ENCODE peak calls at places on chromosomes 3 and 15, in four cellular contexts. One of them, this sample, is unnamed.

GRCh38 chr3:62604301-62604700 is 231.0 kb upstream of the FEZF2 start:
- DNase-seq in adrenal gland: no peak
- DNase-seq in CD8-positive, alpha-beta T cell: no peak
- DNase-seq in heart left ventricle: no peak
- DNase-seq in this sample: no peak

GRCh38 chr15:82968066-82968465 is 15.5 kb upstream of the HOMER2 start:
- DNase-seq in CD8-positive, alpha-beta T cell: no peak
- DNase-seq in adrenal gland: no peak
- DNase-seq in heart left ventricle: no peak
- DNase-seq in this sample: no peak

GRCh38 chr3:111820651-111821050 is 38.4 kb upstream of the PHLDB2 start:
- DNase-seq in heart left ventricle: no peak
- DNase-seq in CD8-positive, alpha-beta T cell: no peak
- DNase-seq in adrenal gland: no peak
- DNase-seq in this sample: no peak

GRCh38 chr3:124424396-124424795 is 305.9 kb upstream of the UMPS start:
- DNase-seq in adrenal gland: no peak
- DNase-seq in heart left ventricle: no peak
- DNase-seq in CD8-positive, alpha-beta T cell: no peak
- DNase-seq in this sample: no peak

GRCh38 chr3:111989061-111989678 is 9.6 kb upstream of the TAGLN3 start:
- DNase-seq in CD8-positive, alpha-beta T cell: no peak
- DNase-seq in adrenal gland: no peak
- DNase-seq in heart left ventricle: no peak
- DNase-seq in this sample: no peak

GRCh38 chr3:59782664-59783063 is 732.8 kb upstream of the CFAP20DC start:
- DNase-seq in heart left ventricle: no peak
- DNase-seq in adrenal gland: no peak
- DNase-seq in CD8-positive, alpha-beta T cell: no peak
- DNase-seq in this sample: no peak

GRCh38 chr15:50058231-50058630 is 60.8 kb downstream of the ATP8B4 start:
- DNase-seq in adrenal gland: no peak
- DNase-seq in heart left ventricle: no peak
- DNase-seq in CD8-positive, alpha-beta T cell: no peak
- DNase-seq in this sample: no peak

GRCh38 chr3:177466076-177466475 is 268.8 kb upstream of the TBL1XR1 start:
- DNase-seq in CD8-positive, alpha-beta T cell: no peak
- DNase-seq in adrenal gland: no peak
- DNase-seq in heart left ventricle: no peak
- DNase-seq in this sample: no peak

GRCh38 chr3:66561374-66561773 is 60.6 kb upstream of the LRIG1 start:
- DNase-seq in adrenal gland: no peak
- DNase-seq in CD8-positive, alpha-beta T cell: no peak
- DNase-seq in heart left ventricle: no peak
- DNase-seq in this sample: no peak

GRCh38 chr3:62586356-62586755 is 213.0 kb upstream of the FEZF2 start:
- DNase-seq in CD8-positive, alpha-beta T cell: no peak
- DNase-seq in adrenal gland: no peak
- DNase-seq in heart left ventricle: no peak
- DNase-seq in this sample: no peak

GRCh38 chr15:92989469-92989868 is 89.3 kb downstream of the CHD2 start:
- DNase-seq in CD8-positive, alpha-beta T cell: no peak
- DNase-seq in heart left ventricle: no peak
- DNase-seq in adrenal gland: no peak
- DNase-seq in this sample: no peak

GRCh38 chr15:73264881-73265280 is 103.9 kb downstream of the HCN4 start:
- DNase-seq in heart left ventricle: no peak
- DNase-seq in adrenal gland: no peak
- DNase-seq in CD8-positive, alpha-beta T cell: no peak
- DNase-seq in this sample: no peak

GRCh38 chr3:137692803-137693431 is 71.2 kb upstream of the SOX14 start:
- DNase-seq in heart left ventricle: no peak
- DNase-seq in CD8-positive, alpha-beta T cell: no peak
- DNase-seq in adrenal gland: no peak
- DNase-seq in this sample: no peak

GRCh38 chr15:25182098-25182478 is 227.3 kb downstream of the SNRPN start:
- DNase-seq in adrenal gland: no peak
- DNase-seq in CD8-positive, alpha-beta T cell: no peak
- DNase-seq in heart left ventricle: peak; percentile 2
- DNase-seq in this sample: peak; percentile 15

GRCh38 chr3:184540777-184541681 is 20.6 kb upstream of the EPHB3 start:
- DNase-seq in heart left ventricle: peak; percentile 37
- DNase-seq in CD8-positive, alpha-beta T cell: peak; percentile 63
- DNase-seq in adrenal gland: peak; percentile 59
- DNase-seq in this sample: peak; percentile 87

GRCh38 chr3:56796202-56796601 is 5.5 kb downstream of the ARHGEF3 start:
- DNase-seq in CD8-positive, alpha-beta T cell: no peak
- DNase-seq in heart left ventricle: no peak
- DNase-seq in adrenal gland: no peak
- DNase-seq in this sample: no peak

GRCh38 chr3:87333393-87333892 is 57.1 kb upstream of the POU1F1 start:
- DNase-seq in CD8-positive, alpha-beta T cell: no peak
- DNase-seq in adrenal gland: no peak
- DNase-seq in heart left ventricle: no peak
- DNase-seq in this sample: no peak

GRCh38 chr3:37590328-37591079 is 271.2 kb upstream of the CTDSPL start:
- DNase-seq in adrenal gland: no peak
- DNase-seq in heart left ventricle: peak; percentile 37
- DNase-seq in CD8-positive, alpha-beta T cell: no peak
- DNase-seq in this sample: peak; percentile 33

GRCh38 chr3:41598329-41598728 is 363.6 kb downstream of the ULK4 start:
- DNase-seq in adrenal gland: no peak
- DNase-seq in heart left ventricle: no peak
- DNase-seq in CD8-positive, alpha-beta T cell: no peak
- DNase-seq in this sample: no peak

GRCh38 chr3:59496250-59496649 is 446.4 kb upstream of the CFAP20DC start:
- DNase-seq in adrenal gland: no peak
- DNase-seq in heart left ventricle: no peak
- DNase-seq in CD8-positive, alpha-beta T cell: no peak
- DNase-seq in this sample: no peak

GRCh38 chr3:126349611-126350501 is 7.4 kb downstream of the KLF15 start:
- DNase-seq in heart left ventricle: peak; percentile 4
- DNase-seq in adrenal gland: peak; percentile 11
- DNase-seq in CD8-positive, alpha-beta T cell: no peak
- DNase-seq in this sample: peak; percentile 21

GRCh38 chr3:57982561-57983243 is 25.5 kb upstream of the FLNB start:
- DNase-seq in adrenal gland: no peak
- DNase-seq in CD8-positive, alpha-beta T cell: no peak
- DNase-seq in heart left ventricle: no peak
- DNase-seq in this sample: no peak

GRCh38 chr3:185759523-185759922 is 65.3 kb downstream of the IGF2BP2 start:
- DNase-seq in heart left ventricle: no peak
- DNase-seq in CD8-positive, alpha-beta T cell: no peak
- DNase-seq in adrenal gland: no peak
- DNase-seq in this sample: no peak

GRCh38 chr15:92451225-92451825 is 57.6 kb downstream of the ST8SIA2 start:
- DNase-seq in heart left ventricle: no peak
- DNase-seq in CD8-positive, alpha-beta T cell: no peak
- DNase-seq in adrenal gland: no peak
- DNase-seq in this sample: no peak

GRCh38 chr3:40961104-40961857 is 238.0 kb upstream of the CTNNB1 start:
- DNase-seq in heart left ventricle: no peak
- DNase-seq in adrenal gland: no peak
- DNase-seq in CD8-positive, alpha-beta T cell: no peak
- DNase-seq in this sample: no peak

GRCh38 chr3:140093742-140094141 is 158.8 kb downstream of the CLSTN2 start:
- DNase-seq in adrenal gland: peak; percentile 68
- DNase-seq in CD8-positive, alpha-beta T cell: no peak
- DNase-seq in heart left ventricle: peak; percentile 68
- DNase-seq in this sample: no peak

GRCh38 chr3:155230382-155230781 is 63.1 kb downstream of the STRIT1 start:
- DNase-seq in heart left ventricle: no peak
- DNase-seq in adrenal gland: no peak
- DNase-seq in CD8-positive, alpha-beta T cell: no peak
- DNase-seq in this sample: no peak

GRCh38 chr3:51929420-51930003 is 12.2 kb downstream of the RRP9 start:
- DNase-seq in adrenal gland: no peak
- DNase-seq in CD8-positive, alpha-beta T cell: no peak
- DNase-seq in heart left ventricle: no peak
- DNase-seq in this sample: no peak

GRCh38 chr3:51927095-51927977 is 14.4 kb downstream of the RRP9 start:
- DNase-seq in heart left ventricle: no peak
- DNase-seq in adrenal gland: no peak
- DNase-seq in CD8-positive, alpha-beta T cell: no peak
- DNase-seq in this sample: no peak

GRCh38 chr3:51931756-51932155 is 9.9 kb downstream of the RRP9 start:
- DNase-seq in heart left ventricle: no peak
- DNase-seq in CD8-positive, alpha-beta T cell: no peak
- DNase-seq in adrenal gland: no peak
- DNase-seq in this sample: no peak

GRCh38 chr3:51930439-51930838 is 11.3 kb downstream of the RRP9 start:
- DNase-seq in CD8-positive, alpha-beta T cell: no peak
- DNase-seq in heart left ventricle: no peak
- DNase-seq in adrenal gland: no peak
- DNase-seq in this sample: no peak

DNA sequence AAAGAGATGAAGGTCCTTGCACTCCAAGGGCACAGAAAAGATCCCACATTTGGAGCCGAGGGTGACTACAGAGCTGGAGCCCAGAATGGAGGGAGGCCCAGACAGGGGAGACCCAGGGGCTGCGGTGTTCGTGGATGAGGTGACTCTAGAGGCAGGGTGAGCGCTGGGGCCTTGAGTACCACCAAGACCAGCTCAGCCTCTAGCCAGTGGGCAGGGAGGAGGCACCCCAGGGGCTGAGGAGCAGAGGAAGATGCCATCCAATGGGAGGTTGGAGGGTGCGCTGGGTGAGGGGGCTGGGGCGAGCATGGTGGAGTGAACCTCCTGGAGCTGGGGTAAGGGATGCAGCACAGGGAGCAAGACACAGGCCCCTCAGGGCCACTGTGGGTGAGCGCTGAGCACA is 13.3 kb downstream of the RRP9 start:
- DNase-seq in adrenal gland: no peak
- DNase-seq in CD8-positive, alpha-beta T cell: no peak
- DNase-seq in heart left ventricle: no peak
- DNase-seq in this sample: no peak
- H3K4me3 ChIP-seq in adrenal gland: no peak overlapping the region
- H3K4me3 ChIP-seq in CD8-positive, alpha-beta T cell: no peak overlapping the region
- H3K4me3 ChIP-seq in heart left ventricle: no peak overlapping the region
- H3K4me3 ChIP-seq in this sample: no peak overlapping the region

DNA sequence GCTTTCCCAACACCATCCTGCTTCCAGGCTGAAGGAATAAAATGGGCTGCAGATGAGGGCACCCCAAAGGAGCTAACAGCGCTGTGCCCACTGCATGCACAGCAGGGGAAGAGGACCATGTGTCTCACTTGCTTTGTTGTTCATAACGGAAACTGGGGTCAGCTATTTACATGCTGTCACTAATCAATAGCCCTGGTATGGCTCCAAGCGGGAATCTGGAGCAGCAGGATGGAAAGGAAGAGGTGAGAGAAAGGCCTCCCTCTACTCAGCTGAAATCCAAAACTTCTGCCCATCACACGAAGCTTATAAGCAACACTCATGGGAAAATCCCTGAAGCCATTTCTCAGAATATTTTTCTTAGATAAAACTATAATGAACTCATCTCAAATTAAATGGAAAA is 67.4 kb downstream of the TBC1D2B start:
- DNase-seq in CD8-positive, alpha-beta T cell: no peak
- DNase-seq in adrenal gland: no peak
- DNase-seq in heart left ventricle: no peak
- DNase-seq in this sample: no peak
- H3K36me3 ChIP-seq in CD8-positive, alpha-beta T cell: peaks cover 24% of the 10 kb centered on the region
- H3K36me3 ChIP-seq in adrenal gland: peaks cover 77% of the 10 kb centered on the region
- H3K36me3 ChIP-seq in heart left ventricle: peaks cover 9% of the 10 kb centered on the region
- H3K36me3 ChIP-seq in this sample: peaks cover 92% of the 10 kb centered on the region

GRCh38 chr3:183159319-183159718 is 3.2 kb downstream of the LAMP3 start:
- DNase-seq in heart left ventricle: no peak
- DNase-seq in adrenal gland: no peak
- DNase-seq in CD8-positive, alpha-beta T cell: no peak
- DNase-seq in this sample: no peak
- TF ChIP-seq CTCF in heart left ventricle: no peak
- TF ChIP-seq CTCF in adrenal gland: no peak
- TF ChIP-seq CTCF in CD8-positive, alpha-beta T cell: no peak
- TF ChIP-seq CTCF in this sample: no peak

DNA sequence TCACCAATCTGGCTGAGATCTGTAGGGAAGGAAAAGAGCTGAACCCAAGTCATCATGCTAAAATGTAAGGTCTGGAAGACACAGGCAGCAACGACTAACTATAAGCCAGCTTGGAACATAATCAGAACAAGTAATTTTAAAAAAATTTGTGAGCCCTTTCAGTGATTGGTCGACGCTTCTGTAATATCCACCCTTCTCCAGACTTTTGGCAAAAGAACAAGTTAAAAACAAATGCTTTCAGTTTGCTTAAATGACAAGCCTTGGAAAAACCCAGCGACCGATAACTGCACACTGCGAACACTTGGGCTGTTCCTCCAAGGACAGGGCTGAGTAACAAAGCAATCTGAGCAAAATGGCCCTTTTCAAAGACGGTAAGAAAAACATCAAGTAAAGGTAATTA is 49.6 kb downstream of the PCSK6 start:
- DNase-seq in CD8-positive, alpha-beta T cell: no peak
- DNase-seq in adrenal gland: no peak
- DNase-seq in heart left ventricle: no peak
- DNase-seq in this sample: no peak
- H3K4me3 ChIP-seq in CD8-positive, alpha-beta T cell: no peak overlapping the region
- H3K4me3 ChIP-seq in adrenal gland: no peak overlapping the region
- H3K4me3 ChIP-seq in heart left ventricle: no peak overlapping the region
- H3K4me3 ChIP-seq in this sample: no peak overlapping the region

GRCh38 chr15:98924311-98925049 is 83.1 kb downstream of the PGPEP1L start:
- DNase-seq in CD8-positive, alpha-beta T cell: no peak
- DNase-seq in heart left ventricle: peak; percentile 21
- DNase-seq in adrenal gland: no peak
- DNase-seq in this sample: no peak
- H3K36me3 ChIP-seq in CD8-positive, alpha-beta T cell: peaks cover 33% of the 10 kb centered on the region
- H3K36me3 ChIP-seq in heart left ventricle: peaks cover 17% of the 10 kb centered on the region
- H3K36me3 ChIP-seq in adrenal gland: peaks cover 29% of the 10 kb centered on the region
- H3K36me3 ChIP-seq in this sample: peaks cover 23% of the 10 kb centered on the region

GRCh38 chr3:133274477-133274876 is 125.4 kb upstream of the BFSP2 start:
- DNase-seq in heart left ventricle: no peak
- DNase-seq in adrenal gland: no peak
- DNase-seq in CD8-positive, alpha-beta T cell: no peak
- DNase-seq in this sample: no peak
- TF ChIP-seq CTCF in heart left ventricle: no peak
- TF ChIP-seq CTCF in adrenal gland: no peak
- TF ChIP-seq CTCF in CD8-positive, alpha-beta T cell: no peak
- TF ChIP-seq CTCF in this sample: no peak

This sample was measured in upper lobe of left lung.